ENCODE peak calls at places on chromosomes 12 and 14, in four cellular contexts. F, W, R and Z are unnamed samples.
A peak's percentile ranks its signal among the peaks of the same experiment; 100 is the strongest.

GRCh38 chr14:48008646-48009045 is 333.2 kb upstream of the MDGA2 start:
- DNase-seq in W (no peak), R (no peak), F (peak; percentile 87), Z (no peak)

GRCh38 chr14:93540235-93540634 is 109.5 kb downstream of the UNC79 start:
- DNase-seq in R (no peak), W (no peak), F (no peak), Z (no peak)

GRCh38 chr12:54352891-54353874 is 11.1 kb downstream of the GPR84 start:
- DNase-seq in W (peak; percentile 72), R (peak; percentile 47), F (no peak), Z (no peak)

GRCh38 chr14:96424104-96424989 is 32.4 kb downstream of the AK7 start:
- DNase-seq in F (peak; percentile 69), W (peak; percentile 74), R (no peak), Z (no peak)

GRCh38 chr14:87334997-87335675 is 657.8 kb downstream of the GALC start:
- DNase-seq in F (no peak), R (no peak), W (no peak), Z (no peak)

GRCh38 chr14:24876009-24876690 is 173.8 kb downstream of the STXBP6 start:
- DNase-seq in W (no peak), R (no peak), F (no peak), Z (no peak)

GRCh38 chr14:68627050-68627867 is 165.6 kb downstream of the ZFP36L1 start:
- DNase-seq in R (no peak), W (no peak), F (peak; percentile 39), Z (peak; percentile 32)

GRCh38 chr14:85590784-85591183 is 60.8 kb downstream of the FLRT2 start:
- DNase-seq in W (peak; percentile 55), F (no peak), R (no peak), Z (no peak)

GRCh38 chr12:56628671-56629458 is 1.3 kb downstream of the BAZ2A start:
- DNase-seq in W (peak; percentile 74), F (peak; percentile 56), R (no peak), Z (no peak)

GRCh38 chr14:104985675-104986486 is at the start of gene CLBA1:
- DNase-seq in R (peak; percentile 86), F (peak; percentile 91), W (peak; percentile 87), Z (no peak)

GRCh38 chr12:12018454-12018853 is 52.3 kb upstream of the BCL2L14 start:
- DNase-seq in R (no peak), W (peak; percentile 58), F (no peak), Z (no peak)

GRCh38 chr12:12399906-12400305 is 43.0 kb downstream of the BORCS5 start:
- DNase-seq in R (no peak), W (no peak), F (no peak), Z (no peak)

GRCh38 chr14:90553298-90553920 is 156.6 kb downstream of the CALM1 start:
- DNase-seq in W (no peak), R (no peak), F (peak; percentile 42), Z (no peak)

GRCh38 chr14:51527073-51527472 is 124.6 kb upstream of the FRMD6 start:
- DNase-seq in F (no peak), W (peak; percentile 86), R (no peak), Z (no peak)

GRCh38 chr14:103108749-103109207 is 14.3 kb downstream of the EXOC3L4 start:
- DNase-seq in W (peak; percentile 73), F (peak; percentile 63), R (peak; percentile 50), Z (no peak)

GRCh38 chr12:55068416-55069010 is 48.7 kb downstream of the NEUROD4 start:
- DNase-seq in W (peak; percentile 43), R (peak; percentile 87), F (peak; percentile 93), Z (no peak)

GRCh38 chr14:101069666-101070362 is 166.3 kb upstream of the RTL1 start:
- DNase-seq in F (no peak), W (no peak), R (peak; percentile 11), Z (peak; percentile 13)

GRCh38 chr14:33938131-33938949 is 12.5 kb downstream of the EGLN3 start:
- DNase-seq in W (no peak), R (peak; percentile 68), F (peak; percentile 80), Z (no peak)

GRCh38 chr12:50185496-50185895 is 18.3 kb upstream of the CERS5 start:
- DNase-seq in W (no peak), R (no peak), F (no peak), Z (no peak)

GRCh38 chr12:26255893-26256645 is 60.7 kb downstream of the SSPN start:
- DNase-seq in F (no peak), R (no peak), W (no peak), Z (no peak)

GRCh38 chr12:56487448-56488040 is 417 bp downstream of the GLS2 start:
- DNase-seq in W (no peak), R (peak; percentile 80), F (peak; percentile 58), Z (peak; percentile 83)

GRCh38 chr12:124676725-124677462 is 109.5 kb upstream of the NCOR2 start:
- DNase-seq in R (no peak), W (no peak), F (no peak), Z (no peak)

GRCh38 chr12:117047810-117048584 is 51.2 kb downstream of the TESC start:
- DNase-seq in W (peak; percentile 61), F (peak; percentile 57), R (no peak), Z (no peak)

GRCh38 chr12:102496571-102496970 is 16.2 kb upstream of the IGF1 start:
- DNase-seq in F (no peak), W (no peak), R (no peak), Z (no peak)

DNA sequence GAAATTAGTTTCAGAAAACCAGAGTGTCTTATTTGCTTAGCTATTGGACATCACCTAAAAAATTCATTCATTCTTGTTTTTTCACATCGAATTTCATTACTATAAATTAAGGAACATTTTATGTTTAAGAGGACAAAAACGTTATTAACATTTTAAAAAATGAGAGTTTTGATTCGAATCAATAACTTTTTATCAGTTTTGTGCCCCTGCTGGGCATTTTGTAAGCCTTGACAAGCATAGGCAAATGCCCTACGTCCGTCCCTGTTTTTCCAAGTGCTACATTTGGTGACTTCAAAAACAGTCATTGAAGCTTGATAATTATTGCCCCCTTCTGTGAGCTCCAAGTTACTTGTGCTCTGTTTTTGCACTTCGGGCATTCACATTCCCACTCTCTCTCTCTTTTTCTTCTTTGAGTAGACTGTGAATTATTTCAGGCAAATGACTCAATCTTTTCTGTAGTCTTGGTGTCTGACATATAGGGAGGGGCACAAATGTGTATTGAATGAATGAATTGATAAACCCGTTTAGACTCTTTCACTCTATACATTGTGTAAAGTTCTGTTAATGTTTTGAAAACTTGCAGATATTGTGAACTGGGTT is 1.2 kb downstream of the APAF1 start:
- DNase-seq in W (peak; percentile 32), F (peak; percentile 39), R (no peak), Z (no peak)
- H3K56ac ChIP-seq in W (peak overlapping the region; percentile 58), F (peak overlapping the region; percentile 67), R (no peak overlapping the region), Z (no peak overlapping the region)

GRCh38 chr12:46410495-46410894 is 37.9 kb upstream of the SLC38A2 start:
- DNase-seq in F (no peak), W (no peak), R (no peak), Z (no peak)
- H3K56ac ChIP-seq in F (no peak overlapping the region), W (no peak overlapping the region), R (no peak overlapping the region), Z (no peak overlapping the region)

DNA sequence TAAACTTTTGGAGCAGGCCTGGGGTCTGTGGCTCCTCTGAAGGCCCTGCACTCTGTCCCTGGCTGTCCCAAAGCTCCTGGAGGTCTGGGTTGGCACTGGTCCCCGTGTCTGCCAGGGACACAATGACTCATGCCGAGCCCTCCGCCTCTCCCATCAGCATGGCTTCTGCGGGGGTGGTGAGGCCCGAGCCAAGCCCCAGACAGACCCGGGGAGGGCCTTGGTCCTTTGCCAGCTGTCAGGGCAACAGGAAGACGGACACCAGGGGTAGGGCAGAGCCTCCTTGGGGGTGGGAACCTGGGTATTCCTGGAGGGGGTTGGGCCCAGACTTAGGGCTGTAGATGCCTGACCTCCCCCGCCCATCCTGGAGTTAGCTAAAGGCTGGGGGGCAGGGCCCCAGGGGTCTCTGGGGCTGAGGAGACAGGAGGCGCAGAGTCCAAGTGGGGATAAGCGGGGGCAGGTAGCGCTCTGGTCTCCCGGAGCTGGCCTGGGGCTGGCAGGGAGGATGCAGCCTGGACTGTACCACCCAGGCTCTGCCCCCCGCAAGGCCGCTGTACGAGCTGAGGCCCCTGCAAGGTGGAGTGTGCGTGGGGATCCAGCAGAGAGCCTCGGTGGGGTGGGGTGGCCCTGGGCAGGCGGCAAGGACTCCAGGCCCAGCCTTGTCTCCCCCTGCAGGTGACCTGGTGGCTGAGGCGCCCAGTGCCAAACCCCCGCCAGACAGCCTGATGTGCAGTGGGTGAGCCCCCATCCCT is 16.4 kb upstream of the PUS1 start:
- DNase-seq in R (no peak), W (peak; percentile 85), F (peak; percentile 18), Z (no peak)
- H3K56ac ChIP-seq in R (no peak overlapping the region), W (no peak overlapping the region), F (no peak overlapping the region), Z (no peak overlapping the region)

GRCh38 chr14:71346685-71347084 is 439.4 kb downstream of the PCNX1 start:
- DNase-seq in W (no peak), R (no peak), F (no peak), Z (no peak)
- H3K56ac ChIP-seq in W (no peak overlapping the region), R (no peak overlapping the region), F (no peak overlapping the region), Z (no peak overlapping the region)

DNA sequence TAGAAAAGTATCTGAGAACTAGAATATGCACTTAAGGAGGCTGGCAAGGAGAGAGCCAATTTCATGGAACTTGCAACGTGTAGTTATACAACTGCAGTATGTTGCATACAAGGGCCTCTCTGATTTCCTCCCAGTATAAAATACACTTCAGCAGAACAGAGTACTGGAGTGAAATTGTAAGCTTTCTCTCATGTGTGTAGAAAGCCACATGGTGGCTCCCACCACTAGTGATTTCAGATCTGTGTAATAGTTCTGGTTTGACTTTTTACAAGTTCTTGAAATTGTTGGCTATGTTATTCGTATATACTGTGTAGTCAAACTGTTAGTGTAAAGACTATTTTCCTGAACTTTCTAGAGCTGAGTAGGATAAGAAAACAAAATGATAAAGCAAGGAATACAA is 16.4 kb upstream of the LMO3 start:
- DNase-seq in F (no peak), W (no peak), R (no peak), Z (no peak)
- H3K56ac ChIP-seq in F (no peak overlapping the region), W (no peak overlapping the region), R (no peak overlapping the region), Z (no peak overlapping the region)

GRCh38 chr12:32702470-32702869 is 23.4 kb downstream of the DNM1L start:
- DNase-seq in W (no peak), R (no peak), F (no peak), Z (no peak)
- H3K56ac ChIP-seq in W (no peak overlapping the region), R (no peak overlapping the region), F (no peak overlapping the region), Z (no peak overlapping the region)